ENCODE peak calls at places on chromosomes 11 and 22, in six cellular contexts. R, A, W, O, X and C are unnamed samples.

GRCh38 chr22:38201371-38201717 is 450 bp upstream of the MAFF start:
- DNase-seq in R (no peak), A (no peak), W (no peak), O (no peak), X (peak; percentile 72), C (no peak)

GRCh38 chr11:116742104-116742503 is 30.7 kb downstream of the BUD13 start:
- DNase-seq in R (no peak), A (no peak), W (no peak), O (no peak), X (no peak), C (peak; percentile 34)

GRCh38 chr11:10931761-10932700 is 74.2 kb upstream of the ZBED5 start:
- DNase-seq in R (no peak), A (no peak), W (no peak), O (peak; percentile 36), X (no peak), C (peak; percentile 8)

GRCh38 chr22:46858181-46858771 is 95.8 kb downstream of the TBC1D22A start:
- DNase-seq in R (no peak), A (no peak), W (no peak), O (no peak), X (no peak), C (peak; percentile 37)

GRCh38 chr11:99884750-99885149 is 802.3 kb upstream of the ARHGAP42 start:
- DNase-seq in R (no peak), A (no peak), W (no peak), O (no peak), X (no peak), C (no peak)

GRCh38 chr22:36442506-36443197 is 38.8 kb downstream of the TXN2 start:
- DNase-seq in R (no peak), A (no peak), W (no peak), O (peak; percentile 83), X (no peak), C (no peak)

GRCh38 chr22:30720263-30720837 is 25.7 kb downstream of the OSBP2 start:
- DNase-seq in R (no peak), A (no peak), W (no peak), O (no peak), X (peak; percentile 40), C (no peak)

GRCh38 chr11:114027396-114027795 is 32.1 kb upstream of the ZBTB16 start:
- DNase-seq in R (no peak), A (no peak), W (no peak), O (no peak), X (no peak), C (no peak)

GRCh38 chr11:125138966-125139365 is 25.6 kb upstream of the PKNOX2 start:
- DNase-seq in R (no peak), A (no peak), W (no peak), O (no peak), X (no peak), C (no peak)

GRCh38 chr11:70647188-70648166 is 249.1 kb downstream of the CTTN start:
- DNase-seq in R (no peak), A (no peak), W (no peak), O (no peak), X (no peak), C (no peak)

GRCh38 chr11:87030458-87031054 is 7.2 kb upstream of the TMEM135 start:
- DNase-seq in R (peak; percentile 29), A (no peak), W (no peak), O (no peak), X (no peak), C (no peak)

GRCh38 chr22:22427542-22428065 is 80.9 kb downstream of the ZNF280B start:
- DNase-seq in R (no peak), A (no peak), W (no peak), O (no peak), X (no peak), C (no peak)

GRCh38 chr22:46590334-46590733 is 29.9 kb upstream of the GRAMD4 start:
- DNase-seq in R (no peak), A (peak; percentile 73), W (no peak), O (no peak), X (no peak), C (no peak)

GRCh38 chr22:43391306-43391705 is 20.5 kb upstream of the MPPED1 start:
- DNase-seq in R (peak; percentile 57), A (no peak), W (no peak), O (no peak), X (no peak), C (no peak)

GRCh38 chr11:88338223-88338661 is 706 bp upstream of the CTSC start:
- DNase-seq in R (peak; percentile 77), A (peak; percentile 41), W (no peak), O (peak; percentile 60), X (peak; percentile 65), C (no peak)

GRCh38 chr11:80542704-80543103 is 1101.9 kb upstream of the TENM4 start:
- DNase-seq in R (no peak), A (no peak), W (no peak), O (no peak), X (no peak), C (no peak)

GRCh38 chr11:8025816-8026215 is 38.7 kb downstream of the EIF3F start:
- DNase-seq in R (no peak), A (no peak), W (no peak), O (no peak), X (no peak), C (no peak)

GRCh38 chr11:79486239-79486984 is 45.6 kb upstream of the TENM4 start:
- DNase-seq in R (no peak), A (no peak), W (no peak), O (no peak), X (no peak), C (no peak)

GRCh38 chr22:50444663-50445062 is 30.2 kb downstream of the SBF1 start:
- DNase-seq in R (no peak), A (peak; percentile 84), W (no peak), O (peak; percentile 62), X (no peak), C (no peak)

GRCh38 chr22:17751596-17751995 is 22.7 kb downstream of the BID start:
- DNase-seq in R (no peak), A (no peak), W (no peak), O (no peak), X (no peak), C (no peak)

GRCh38 chr22:37229805-37230672 is 14.0 kb downstream of the RAC2 start:
- DNase-seq in R (no peak), A (peak; percentile 67), W (peak; percentile 60), O (peak; percentile 80), X (no peak), C (no peak)

GRCh38 chr11:85590848-85591483 is 36.2 kb downstream of the DLG2 start:
- DNase-seq in R (peak; percentile 2), A (no peak), W (no peak), O (no peak), X (no peak), C (no peak)

GRCh38 chr22:29136715-29137700 is 64.2 kb downstream of the KREMEN1 start:
- DNase-seq in R (no peak), A (no peak), W (no peak), O (no peak), X (no peak), C (no peak)

GRCh38 chr11:60831501-60832079 is 10.3 kb upstream of the CCDC86 start:
- DNase-seq in R (no peak), A (no peak), W (no peak), O (no peak), X (no peak), C (no peak)

GRCh38 chr11:829946-830294 is 2.2 kb downstream of the CRACR2B start:
- DNase-seq in R (no peak), A (no peak), W (no peak), O (no peak), X (no peak), C (no peak)
- TF ChIP-seq POLR2AphosphoS5 in R (no peak), A (peak; percentile 16), W (no peak), O (no peak), X (no peak), C (no peak)

DNA sequence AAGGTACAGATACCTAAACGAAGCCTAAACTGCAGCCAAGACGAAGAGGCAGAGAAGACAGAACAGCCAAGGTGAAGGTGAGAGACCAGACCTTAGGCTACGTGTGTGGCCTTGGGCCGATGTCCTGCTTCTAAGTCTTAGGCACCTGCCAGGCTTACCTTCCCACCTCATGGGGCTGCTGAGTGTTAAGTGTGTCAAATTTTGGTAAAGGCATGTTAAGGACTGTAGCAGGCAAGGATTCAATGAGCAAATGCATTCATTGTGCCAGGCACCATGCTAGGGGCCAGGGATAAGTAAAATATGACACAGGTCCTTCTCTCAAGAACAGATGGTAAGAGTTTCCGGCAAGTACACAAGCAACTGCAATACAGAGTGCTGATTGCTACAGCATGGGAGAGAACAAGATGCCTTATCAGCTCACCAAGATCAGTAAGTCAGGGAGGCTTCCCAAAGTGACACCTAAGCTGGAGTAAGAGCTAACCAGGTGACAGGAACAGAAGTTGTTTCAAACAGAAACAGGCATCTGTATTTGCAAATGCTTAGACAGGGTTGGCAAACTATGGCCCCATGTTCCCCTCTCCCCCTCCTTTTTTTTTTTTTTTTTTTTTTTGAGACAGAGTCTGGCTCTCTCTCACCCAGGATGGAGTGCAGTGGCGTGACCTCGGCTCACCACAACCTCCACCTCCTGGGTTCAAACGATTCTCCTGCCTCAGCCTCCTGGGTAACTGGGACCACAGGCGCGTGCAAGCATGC is 46.7 kb downstream of the CLTCL1 start:
- DNase-seq in R (no peak), A (no peak), W (no peak), O (no peak), X (no peak), C (no peak)
- TF ChIP-seq EP300 in R (no peak), A (no peak), W (no peak), O (no peak), X (no peak), C (no peak)

DNA sequence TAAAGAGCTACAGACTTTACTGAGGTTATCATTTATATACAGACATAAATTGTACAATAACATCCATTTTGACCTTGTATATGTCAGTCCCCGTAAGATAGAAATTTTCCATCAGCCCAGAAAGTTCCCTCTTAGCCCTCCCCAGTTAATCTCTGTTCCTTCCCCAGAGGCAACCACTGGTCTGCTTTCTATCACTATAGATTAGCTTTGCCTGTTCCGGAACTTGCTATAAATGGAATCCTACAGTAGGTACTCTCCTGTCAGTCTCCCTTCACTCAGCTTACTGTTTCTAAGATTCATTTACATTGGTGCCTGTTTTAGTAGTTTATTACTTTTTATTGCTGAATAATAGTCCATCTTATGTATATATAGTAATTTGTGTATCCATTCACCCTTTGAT is 54.9 kb downstream of the TSPAN18 start:
- DNase-seq in R (no peak), A (no peak), W (no peak), O (no peak), X (no peak), C (no peak)
- TF ChIP-seq POLR2AphosphoS5 in R (no peak), A (no peak), W (no peak), O (no peak), X (no peak), C (no peak)

GRCh38 chr11:506238-506949 is 648 bp downstream of the RNH1 start:
- DNase-seq in R (peak; percentile 88), A (peak; percentile 98), W (peak; percentile 83), O (peak; percentile 98), X (peak; percentile 98), C (peak; percentile 99)
- TF ChIP-seq EP300 in R (peak; percentile 63), A (peak; percentile 54), W (no peak), O (peak; percentile 64), X (no peak), C (peak; percentile 81)

DNA sequence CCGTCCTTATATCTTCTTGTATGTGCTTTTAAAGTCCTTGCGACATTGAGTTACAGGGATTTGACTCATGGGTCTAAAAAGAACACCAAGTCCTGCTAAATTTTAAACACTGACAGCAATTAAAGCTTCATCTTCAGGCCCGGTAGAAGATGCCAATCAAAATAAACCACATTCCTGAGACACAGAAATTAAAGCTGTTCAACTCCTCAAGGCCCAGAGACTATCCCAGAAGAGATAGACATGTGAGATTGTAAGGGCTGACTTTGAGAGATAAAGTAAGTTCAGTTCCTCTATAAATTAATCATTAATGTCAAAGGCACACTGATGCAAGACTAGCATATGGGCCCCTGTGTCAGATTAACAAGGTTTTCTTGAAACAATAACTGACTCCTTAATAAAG is 49.8 kb downstream of the OSBPL5 start:
- DNase-seq in R (no peak), A (no peak), W (no peak), O (no peak), X (no peak), C (no peak)
- TF ChIP-seq POLR2AphosphoS5 in R (no peak), A (no peak), W (no peak), O (no peak), X (no peak), C (no peak)